ENCODE peak calls at places on chromosomes 5 and 9, in six cellular contexts. H is H9, B is IMR-90, A is H1, D is mesenchymal stem cell, E is trophoblast cell. S is an unnamed sample.

GRCh38 chr5:130198927-130199326 is 294.7 kb downstream of the CHSY3 start:
- DNase-seq in E (peak; percentile 65), B (no peak), D (peak; percentile 27), A (peak; percentile 9), H (peak; percentile 57), S (no peak)

GRCh38 chr9:133139246-133140173 is 18.5 kb upstream of the RALGDS start:
- DNase-seq in D (no peak), E (no peak), H (no peak), B (no peak), A (no peak), S (no peak)

GRCh38 chr5:33300209-33300742 is 140.5 kb upstream of the TARS1 start:
- DNase-seq in E (peak; percentile 5), H (no peak), B (no peak), A (no peak), D (no peak), S (no peak)

GRCh38 chr9:100150209-100150608 is 51.2 kb downstream of the INVS start:
- DNase-seq in D (no peak), B (peak; percentile 44), H (no peak), E (no peak), A (no peak), S (no peak)

GRCh38 chr5:137921931-137922330 is 32.7 kb downstream of the PKD2L2 start:
- DNase-seq in H (no peak), B (peak; percentile 36), E (peak; percentile 96), A (no peak), D (peak; percentile 79), S (no peak)

GRCh38 chr9:94922691-94923107 is 196.2 kb downstream of the AOPEP start:
- DNase-seq in H (no peak), B (peak; percentile 64), D (peak; percentile 77), E (peak; percentile 70), A (no peak), S (no peak)

GRCh38 chr9:19931066-19931465 is 142.2 kb upstream of the SLC24A2 start:
- DNase-seq in H (no peak), E (no peak), B (no peak), D (no peak), A (no peak), S (no peak)

GRCh38 chr5:66969963-66970362 is 226.6 kb downstream of the CD180 start:
- DNase-seq in H (no peak), B (no peak), E (no peak), A (no peak), D (no peak), S (no peak)

GRCh38 chr9:5112646-5113045 is 72.8 kb downstream of the INSL6 start:
- DNase-seq in E (no peak), B (no peak), D (no peak), H (no peak), A (no peak), S (no peak)

GRCh38 chr9:70406446-70406862 is 8.0 kb downstream of the KLF9 start:
- DNase-seq in A (no peak), D (peak; percentile 82), H (no peak), E (peak; percentile 26), B (peak; percentile 62), S (no peak)

GRCh38 chr5:8729437-8729836 is 816.4 kb downstream of the SEMA5A start:
- DNase-seq in H (no peak), D (peak; percentile 39), E (peak; percentile 10), A (no peak), B (peak; percentile 68), S (no peak)

GRCh38 chr5:136337788-136338187 is 27.6 kb downstream of the TRPC7 start:
- DNase-seq in D (no peak), B (no peak), H (no peak), A (no peak), E (no peak), S (peak; percentile 4)
- H4K91ac ChIP-seq in D (no peak overlapping the region), B (no peak overlapping the region), H (no peak overlapping the region), A (no peak overlapping the region), E (no peak overlapping the region), S (no peak overlapping the region)

GRCh38 chr5:74866653-74867162 is 521 bp upstream of the FAM169A start:
- DNase-seq in D (no peak), E (peak; percentile 50), B (no peak), A (no peak), H (peak; percentile 61), S (peak; percentile 55)
- H2BK120ac ChIP-seq in D (no peak overlapping the region), E (peak overlapping the region; percentile 98), B (no peak overlapping the region), A (peak overlapping the region; percentile 80), H (no peak overlapping the region), S (no peak overlapping the region)

DNA sequence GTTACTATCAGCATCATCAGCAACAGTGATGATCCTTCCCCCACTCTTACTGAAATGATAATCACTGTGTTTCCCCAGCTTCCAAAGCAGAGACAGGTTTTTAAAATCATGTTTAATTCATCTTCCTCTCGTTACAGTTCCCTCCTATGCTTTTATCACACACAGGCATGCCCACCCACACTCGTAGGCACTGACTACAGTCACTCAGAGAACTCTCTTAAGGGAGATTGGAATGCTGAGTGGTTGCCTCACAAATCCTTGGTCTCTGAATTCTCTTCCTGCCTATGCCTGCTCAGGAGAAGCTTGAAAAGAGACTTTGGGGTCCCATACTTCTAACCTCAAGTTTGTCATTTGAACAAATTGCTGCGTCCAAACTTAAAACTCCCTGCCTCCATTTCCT is 179.2 kb downstream of the FRMD3 start:
- DNase-seq in D (no peak), H (no peak), B (no peak), E (no peak), A (no peak), S (no peak)
- H4K91ac ChIP-seq in D (no peak overlapping the region), H (no peak overlapping the region), B (no peak overlapping the region), E (no peak overlapping the region), A (no peak overlapping the region), S (no peak overlapping the region)

GRCh38 chr5:157594675-157595074 is 19.1 kb upstream of the ADAM19 start:
- DNase-seq in H (no peak), B (no peak), E (no peak), A (no peak), D (no peak), S (no peak)

GRCh38 chr5:157598350-157598936 is 22.9 kb upstream of the ADAM19 start:
- DNase-seq in E (no peak), B (no peak), H (no peak), A (no peak), D (no peak), S (no peak)

GRCh38 chr5:157599565-157599964 is 24.0 kb upstream of the ADAM19 start:
- DNase-seq in H (no peak), D (no peak), B (no peak), E (no peak), A (no peak), S (no peak)

GRCh38 chr5:157596449-157596848 is 20.9 kb upstream of the ADAM19 start:
- DNase-seq in B (no peak), H (no peak), D (no peak), A (no peak), E (no peak), S (no peak)

DNA sequence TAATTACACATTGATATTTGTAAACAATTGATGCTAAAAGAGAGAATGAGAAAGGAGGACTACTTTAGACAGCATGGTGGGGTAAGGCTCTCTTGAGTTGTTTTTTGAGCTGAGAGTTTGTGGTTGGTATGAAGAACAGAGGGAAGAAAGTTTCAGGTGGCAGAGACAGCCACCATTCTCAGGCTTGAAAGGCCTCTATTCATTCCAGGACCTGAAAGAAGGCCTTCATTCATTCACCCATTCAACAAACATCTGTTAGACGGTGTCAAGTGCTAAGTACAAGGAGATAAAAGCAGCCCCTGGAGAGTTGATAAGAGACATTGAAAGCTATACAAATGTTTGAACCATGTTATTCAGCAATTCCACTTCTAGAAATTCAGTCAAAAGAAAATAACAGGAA is 21.7 kb upstream of the ADAM19 start:
- DNase-seq in H (no peak), E (no peak), A (no peak), D (no peak), B (no peak), S (no peak)
- H2BK120ac ChIP-seq in H (no peak overlapping the region), E (no peak overlapping the region), A (no peak overlapping the region), D (no peak overlapping the region), B (no peak overlapping the region), S (no peak overlapping the region)

S was measured in neuronal stem cell.